ENCODE peak calls at places on chromosome 6, in six cellular contexts. One of them, this sample, is unnamed. For H3K36me3, the result is how much of the 10 kb centered on the place peaks cover.

GRCh38 chr6:146598785-146599405 is at the start of gene ADGB:
- DNase-seq in upper lobe of right lung: peak
- DNase-seq in ovary: peak
- DNase-seq in stomach: peak
- DNase-seq in HCT116: no peak
- DNase-seq in transverse colon: peak
- DNase-seq in this sample: peak

GRCh38 chr6:144197919-144198318 is 47.6 kb downstream of the STX11 start:
- DNase-seq in upper lobe of right lung: no peak
- DNase-seq in ovary: no peak
- DNase-seq in stomach: no peak
- DNase-seq in HCT116: no peak
- DNase-seq in transverse colon: no peak
- DNase-seq in this sample: no peak

GRCh38 chr6:166904101-166904746 is 52.1 kb downstream of the RNASET2 start:
- DNase-seq in upper lobe of right lung: no peak
- DNase-seq in ovary: no peak
- DNase-seq in stomach: no peak
- DNase-seq in HCT116: no peak
- DNase-seq in transverse colon: no peak
- DNase-seq in this sample: no peak

GRCh38 chr6:137044366-137045220 is at the start of gene IL20RA:
- DNase-seq in upper lobe of right lung: peak
- DNase-seq in ovary: peak
- DNase-seq in stomach: peak
- DNase-seq in HCT116: no peak
- DNase-seq in transverse colon: peak
- DNase-seq in this sample: peak

GRCh38 chr6:19052219-19052618 is 665.1 kb downstream of the RNF144B start:
- DNase-seq in upper lobe of right lung: no peak
- DNase-seq in ovary: no peak
- DNase-seq in stomach: no peak
- DNase-seq in HCT116: no peak
- DNase-seq in transverse colon: no peak
- DNase-seq in this sample: no peak

GRCh38 chr6:103707596-103708325 is 1152.0 kb downstream of the HACE1 start:
- DNase-seq in upper lobe of right lung: no peak
- DNase-seq in ovary: no peak
- DNase-seq in stomach: no peak
- DNase-seq in HCT116: no peak
- DNase-seq in transverse colon: no peak
- DNase-seq in this sample: no peak

GRCh38 chr6:3414704-3415453 is 42.0 kb downstream of the SLC22A23 start:
- DNase-seq in upper lobe of right lung: no peak
- DNase-seq in ovary: no peak
- DNase-seq in stomach: no peak
- DNase-seq in HCT116: no peak
- DNase-seq in transverse colon: no peak
- DNase-seq in this sample: peak

GRCh38 chr6:16511723-16512584 is 249.3 kb downstream of the ATXN1 start:
- DNase-seq in upper lobe of right lung: no peak
- DNase-seq in ovary: no peak
- DNase-seq in stomach: peak
- DNase-seq in HCT116: peak
- DNase-seq in transverse colon: peak
- DNase-seq in this sample: peak

GRCh38 chr6:26743941-26744699 is 84.6 kb upstream of the ZNF322 start:
- DNase-seq in upper lobe of right lung: no peak
- DNase-seq in ovary: no peak
- DNase-seq in stomach: no peak
- DNase-seq in HCT116: no peak
- DNase-seq in transverse colon: no peak
- DNase-seq in this sample: no peak

GRCh38 chr6:154960299-154960796 is 34.8 kb upstream of the TIAM2 start:
- DNase-seq in upper lobe of right lung: no peak
- DNase-seq in ovary: no peak
- DNase-seq in stomach: peak
- DNase-seq in HCT116: no peak
- DNase-seq in transverse colon: peak
- DNase-seq in this sample: no peak

GRCh38 chr6:93423542-93423941 is 4.2 kb upstream of the EPHA7 start:
- DNase-seq in upper lobe of right lung: no peak
- DNase-seq in ovary: peak
- DNase-seq in stomach: no peak
- DNase-seq in HCT116: peak
- DNase-seq in transverse colon: peak
- DNase-seq in this sample: no peak
- TF ChIP-seq CTCF in upper lobe of right lung: peak
- TF ChIP-seq CTCF in ovary: no peak
- TF ChIP-seq CTCF in stomach: peak
- TF ChIP-seq CTCF in HCT116: peak
- TF ChIP-seq CTCF in transverse colon: peak
- TF ChIP-seq CTCF in this sample: peak

GRCh38 chr6:33592595-33593413 is 12.7 kb upstream of the BAK1 start:
- DNase-seq in upper lobe of right lung: peak
- DNase-seq in ovary: peak
- DNase-seq in stomach: peak
- DNase-seq in HCT116: no peak
- DNase-seq in transverse colon: peak
- DNase-seq in this sample: peak
- H3K4me3 ChIP-seq in upper lobe of right lung: peak
- H3K4me3 ChIP-seq in ovary: no peak
- H3K4me3 ChIP-seq in stomach: peak
- H3K4me3 ChIP-seq in HCT116: no peak
- H3K4me3 ChIP-seq in transverse colon: peak
- H3K4me3 ChIP-seq in this sample: peak

DNA sequence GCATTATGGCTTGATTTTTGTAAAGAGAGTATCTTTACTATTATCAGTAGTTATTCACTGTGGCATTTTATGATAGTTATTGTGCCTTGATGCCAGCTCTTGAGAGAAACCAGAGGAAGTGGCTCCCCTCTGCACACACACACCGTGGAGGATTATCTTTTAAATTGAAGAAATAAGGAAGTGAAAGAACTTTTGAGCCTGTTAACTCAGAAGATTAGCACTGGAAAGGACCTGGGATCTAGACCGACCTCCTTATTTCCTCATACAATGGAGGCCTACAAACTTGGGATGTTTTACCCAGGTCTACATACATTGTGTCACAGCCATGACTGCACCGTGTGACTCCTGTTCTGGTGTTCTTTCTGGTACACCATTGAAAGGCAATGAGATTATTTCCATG is 40.5 kb downstream of the HECA start:
- DNase-seq in upper lobe of right lung: no peak
- DNase-seq in ovary: no peak
- DNase-seq in stomach: no peak
- DNase-seq in HCT116: no peak
- DNase-seq in transverse colon: no peak
- DNase-seq in this sample: no peak
- H3K36me3 ChIP-seq in upper lobe of right lung: half or more
- H3K36me3 ChIP-seq in ovary: under half
- H3K36me3 ChIP-seq in stomach: half or more
- H3K36me3 ChIP-seq in HCT116: under half
- H3K36me3 ChIP-seq in transverse colon: under half
- H3K36me3 ChIP-seq in this sample: under half

GRCh38 chr6:28988536-28989415 is 16.3 kb downstream of the ZNF311 start:
- DNase-seq in upper lobe of right lung: peak
- DNase-seq in ovary: no peak
- DNase-seq in stomach: peak
- DNase-seq in HCT116: peak
- DNase-seq in transverse colon: peak
- DNase-seq in this sample: peak
- TF ChIP-seq CTCF in upper lobe of right lung: peak
- TF ChIP-seq CTCF in ovary: no peak
- TF ChIP-seq CTCF in stomach: no peak
- TF ChIP-seq CTCF in HCT116: peak
- TF ChIP-seq CTCF in transverse colon: peak
- TF ChIP-seq CTCF in this sample: peak

GRCh38 chr6:160014869-160015182 is 45.9 kb downstream of the IGF2R start:
- DNase-seq in upper lobe of right lung: no peak
- DNase-seq in ovary: no peak
- DNase-seq in stomach: no peak
- DNase-seq in HCT116: no peak
- DNase-seq in transverse colon: no peak
- DNase-seq in this sample: no peak

GRCh38 chr6:160013987-160014868 is 45.3 kb downstream of the IGF2R start:
- DNase-seq in upper lobe of right lung: no peak
- DNase-seq in ovary: no peak
- DNase-seq in stomach: no peak
- DNase-seq in HCT116: no peak
- DNase-seq in transverse colon: peak
- DNase-seq in this sample: no peak

GRCh38 chr6:160010067-160010466 is 41.2 kb downstream of the IGF2R start:
- DNase-seq in upper lobe of right lung: no peak
- DNase-seq in ovary: peak
- DNase-seq in stomach: no peak
- DNase-seq in HCT116: no peak
- DNase-seq in transverse colon: no peak
- DNase-seq in this sample: no peak

GRCh38 chr6:160015778-160016684 is 47.1 kb downstream of the IGF2R start:
- DNase-seq in upper lobe of right lung: no peak
- DNase-seq in ovary: no peak
- DNase-seq in stomach: no peak
- DNase-seq in HCT116: no peak
- DNase-seq in transverse colon: no peak
- DNase-seq in this sample: no peak
- H3K4me3 ChIP-seq in upper lobe of right lung: no peak
- H3K4me3 ChIP-seq in ovary: no peak
- H3K4me3 ChIP-seq in stomach: no peak
- H3K4me3 ChIP-seq in HCT116: no peak
- H3K4me3 ChIP-seq in transverse colon: no peak
- H3K4me3 ChIP-seq in this sample: no peak

GRCh38 chr6:158810149-158811095 is 8.7 kb downstream of the EZR start:
- DNase-seq in upper lobe of right lung: no peak
- DNase-seq in ovary: no peak
- DNase-seq in stomach: no peak
- DNase-seq in HCT116: no peak
- DNase-seq in transverse colon: no peak
- DNase-seq in this sample: no peak
- H3K36me3 ChIP-seq in upper lobe of right lung: under half
- H3K36me3 ChIP-seq in ovary: under half
- H3K36me3 ChIP-seq in stomach: under half
- H3K36me3 ChIP-seq in HCT116: under half
- H3K36me3 ChIP-seq in transverse colon: under half
- H3K36me3 ChIP-seq in this sample: under half

DNA sequence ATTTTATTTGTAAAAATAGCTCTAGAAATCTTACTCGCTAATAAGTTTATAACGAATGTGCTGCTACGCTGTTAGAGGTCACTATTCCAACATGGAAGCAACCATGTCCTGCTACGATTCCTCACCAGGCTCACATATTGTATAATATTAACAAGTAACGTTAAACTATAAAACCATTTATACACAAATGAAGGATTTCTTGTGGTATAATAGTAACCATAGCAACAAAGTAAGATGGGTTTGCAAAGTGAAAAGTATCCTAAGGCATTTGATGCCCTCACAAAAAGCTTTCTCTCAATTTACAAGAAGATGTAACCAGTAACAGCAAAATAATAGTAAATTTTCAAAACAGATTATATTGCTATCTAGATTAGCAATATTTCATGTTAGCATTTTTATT is 117.2 kb downstream of the PRKN start:
- DNase-seq in upper lobe of right lung: no peak
- DNase-seq in ovary: no peak
- DNase-seq in stomach: no peak
- DNase-seq in HCT116: no peak
- DNase-seq in transverse colon: no peak
- DNase-seq in this sample: no peak
- TF ChIP-seq CTCF in upper lobe of right lung: no peak
- TF ChIP-seq CTCF in ovary: no peak
- TF ChIP-seq CTCF in stomach: no peak
- TF ChIP-seq CTCF in HCT116: no peak
- TF ChIP-seq CTCF in transverse colon: no peak
- TF ChIP-seq CTCF in this sample: no peak

GRCh38 chr6:25070547-25071366 is 135.0 kb upstream of the RIPOR2 start:
- DNase-seq in upper lobe of right lung: peak
- DNase-seq in ovary: peak
- DNase-seq in stomach: peak
- DNase-seq in HCT116: peak
- DNase-seq in transverse colon: peak
- DNase-seq in this sample: peak
- H3K4me3 ChIP-seq in upper lobe of right lung: no peak
- H3K4me3 ChIP-seq in ovary: no peak
- H3K4me3 ChIP-seq in stomach: no peak
- H3K4me3 ChIP-seq in HCT116: no peak
- H3K4me3 ChIP-seq in transverse colon: no peak
- H3K4me3 ChIP-seq in this sample: peak

This sample was measured in GM06990.